ENCODE peak calls at places on chromosomes 1 and 21, in five cellular contexts. One of them, this sample, is unnamed.

GRCh38 chr1:100538935-100539835 is 1.2 kb downstream of the GPR88 start:
- DNase-seq in SK-N-SH: peak; percentile 77
- DNase-seq in K562: no peak
- DNase-seq in HepG2: no peak
- DNase-seq in GM12878: no peak
- DNase-seq in this sample: no peak

GRCh38 chr1:226723640-226724532 is 15.2 kb downstream of the ITPKB start:
- DNase-seq in K562: peak; percentile 50
- DNase-seq in GM12878: no peak
- DNase-seq in HepG2: no peak
- DNase-seq in SK-N-SH: no peak
- DNase-seq in this sample: no peak

GRCh38 chr1:97270508-97271307 is 549.1 kb downstream of the PTBP2 start:
- DNase-seq in HepG2: no peak
- DNase-seq in SK-N-SH: peak; percentile 7
- DNase-seq in K562: no peak
- DNase-seq in GM12878: no peak
- DNase-seq in this sample: no peak

GRCh38 chr1:110674337-110675059 is at the start of gene KCNA3:
- DNase-seq in SK-N-SH: peak; percentile 89
- DNase-seq in K562: no peak
- DNase-seq in GM12878: no peak
- DNase-seq in HepG2: no peak
- DNase-seq in this sample: peak; percentile 85

GRCh38 chr1:174982971-174983689 is 16.6 kb upstream of the CACYBP start:
- DNase-seq in SK-N-SH: peak; percentile 28
- DNase-seq in GM12878: no peak
- DNase-seq in K562: peak; percentile 50
- DNase-seq in HepG2: peak; percentile 34
- DNase-seq in this sample: no peak

GRCh38 chr1:34970829-34971228 is 14.3 kb downstream of the TMEM35B start:
- DNase-seq in SK-N-SH: no peak
- DNase-seq in HepG2: peak; percentile 66
- DNase-seq in GM12878: no peak
- DNase-seq in K562: no peak
- DNase-seq in this sample: no peak

GRCh38 chr1:100736766-100737165 is 17.2 kb downstream of the VCAM1 start:
- DNase-seq in HepG2: no peak
- DNase-seq in GM12878: no peak
- DNase-seq in SK-N-SH: no peak
- DNase-seq in K562: no peak
- DNase-seq in this sample: no peak

GRCh38 chr1:94068831-94069648 is 51.9 kb downstream of the ABCA4 start:
- DNase-seq in GM12878: no peak
- DNase-seq in K562: no peak
- DNase-seq in HepG2: peak; percentile 87
- DNase-seq in SK-N-SH: no peak
- DNase-seq in this sample: no peak

GRCh38 chr1:85200367-85200869 is 398 bp downstream of the SYDE2 start:
- DNase-seq in GM12878: no peak
- DNase-seq in SK-N-SH: no peak
- DNase-seq in K562: no peak
- DNase-seq in HepG2: peak; percentile 15
- DNase-seq in this sample: no peak

GRCh38 chr21:44477131-44477530 is 21.8 kb downstream of the LRRC3 start:
- DNase-seq in SK-N-SH: no peak
- DNase-seq in K562: no peak
- DNase-seq in GM12878: no peak
- DNase-seq in HepG2: no peak
- DNase-seq in this sample: no peak

GRCh38 chr1:241401156-241401555 is 44.2 kb upstream of the RGS7 start:
- DNase-seq in SK-N-SH: no peak
- DNase-seq in K562: no peak
- DNase-seq in GM12878: no peak
- DNase-seq in HepG2: no peak
- DNase-seq in this sample: no peak

GRCh38 chr1:199608414-199608813 is 419.1 kb upstream of the NR5A2 start:
- DNase-seq in SK-N-SH: no peak
- DNase-seq in GM12878: no peak
- DNase-seq in HepG2: no peak
- DNase-seq in K562: no peak
- DNase-seq in this sample: no peak

GRCh38 chr1:42937836-42938595 is 20.7 kb downstream of the SLC2A1 start:
- DNase-seq in K562: no peak
- DNase-seq in HepG2: no peak
- DNase-seq in GM12878: no peak
- DNase-seq in SK-N-SH: no peak
- DNase-seq in this sample: no peak

GRCh38 chr1:208527197-208527596 is 283.0 kb upstream of the PLXNA2 start:
- DNase-seq in HepG2: no peak
- DNase-seq in GM12878: no peak
- DNase-seq in SK-N-SH: no peak
- DNase-seq in K562: no peak
- DNase-seq in this sample: no peak

GRCh38 chr1:223842784-223843183 is 3.0 kb downstream of the TP53BP2 start:
- DNase-seq in HepG2: no peak
- DNase-seq in SK-N-SH: no peak
- DNase-seq in K562: no peak
- DNase-seq in GM12878: no peak
- DNase-seq in this sample: no peak

GRCh38 chr21:44612669-44613229 is 870 bp downstream of the KRTAP10-8 start:
- DNase-seq in SK-N-SH: no peak
- DNase-seq in GM12878: no peak
- DNase-seq in K562: no peak
- DNase-seq in HepG2: no peak
- DNase-seq in this sample: peak; percentile 38

GRCh38 chr1:211518330-211519289 is 26.6 kb upstream of the RD3 start:
- DNase-seq in SK-N-SH: no peak
- DNase-seq in K562: no peak
- DNase-seq in GM12878: peak; percentile 75
- DNase-seq in HepG2: no peak
- DNase-seq in this sample: no peak

GRCh38 chr1:193656841-193657240 is 470.4 kb upstream of the B3GALT2 start:
- DNase-seq in SK-N-SH: no peak
- DNase-seq in HepG2: no peak
- DNase-seq in GM12878: no peak
- DNase-seq in K562: no peak
- DNase-seq in this sample: no peak

GRCh38 chr1:85952460-85952859 is 204.1 kb downstream of the COL24A1 start:
- DNase-seq in GM12878: no peak
- DNase-seq in K562: no peak
- DNase-seq in HepG2: no peak
- DNase-seq in SK-N-SH: peak; percentile 64
- DNase-seq in this sample: no peak

GRCh38 chr1:246080031-246080430 is 427.0 kb downstream of the SMYD3 start:
- DNase-seq in HepG2: no peak
- DNase-seq in SK-N-SH: no peak
- DNase-seq in K562: no peak
- DNase-seq in GM12878: no peak
- DNase-seq in this sample: no peak

GRCh38 chr1:15325375-15326085 is 78.5 kb downstream of the FHAD1 start:
- DNase-seq in GM12878: no peak
- DNase-seq in K562: no peak
- DNase-seq in HepG2: no peak
- DNase-seq in SK-N-SH: no peak
- DNase-seq in this sample: no peak

GRCh38 chr21:17270234-17270633 is 242.6 kb upstream of the CXADR start:
- DNase-seq in GM12878: no peak
- DNase-seq in K562: no peak
- DNase-seq in HepG2: peak; percentile 34
- DNase-seq in SK-N-SH: peak; percentile 48
- DNase-seq in this sample: no peak

GRCh38 chr1:211484738-211485479 is 7.1 kb downstream of the RD3 start:
- DNase-seq in HepG2: no peak
- DNase-seq in K562: no peak
- DNase-seq in GM12878: no peak
- DNase-seq in SK-N-SH: no peak
- DNase-seq in this sample: no peak

GRCh38 chr1:207711285-207711684 is 40.6 kb upstream of the CD46 start:
- DNase-seq in SK-N-SH: no peak
- DNase-seq in HepG2: peak; percentile 20
- DNase-seq in K562: no peak
- DNase-seq in GM12878: no peak
- DNase-seq in this sample: peak; percentile 9

GRCh38 chr1:188652678-188653077 is 1823.9 kb downstream of the PLA2G4A start:
- DNase-seq in SK-N-SH: peak; percentile 31
- DNase-seq in HepG2: no peak
- DNase-seq in K562: no peak
- DNase-seq in GM12878: no peak
- DNase-seq in this sample: no peak

GRCh38 chr1:20409017-20409416 is 77.0 kb downstream of the CAMK2N1 start:
- DNase-seq in GM12878: no peak
- DNase-seq in K562: no peak
- DNase-seq in SK-N-SH: no peak
- DNase-seq in HepG2: no peak
- DNase-seq in this sample: no peak

GRCh38 chr1:35674111-35674510 is 32.8 kb upstream of the PSMB2 start:
- DNase-seq in SK-N-SH: no peak
- DNase-seq in GM12878: no peak
- DNase-seq in K562: peak; percentile 71
- DNase-seq in HepG2: no peak
- DNase-seq in this sample: no peak

GRCh38 chr1:167135281-167135840 is 41.5 kb downstream of the STYXL2 start:
- DNase-seq in GM12878: no peak
- DNase-seq in HepG2: no peak
- DNase-seq in SK-N-SH: no peak
- DNase-seq in K562: no peak
- DNase-seq in this sample: no peak
- TF ChIP-seq TAF1 in GM12878: no peak
- TF ChIP-seq TAF1 in HepG2: no peak
- TF ChIP-seq TAF1 in SK-N-SH: no peak
- TF ChIP-seq TAF1 in K562: no peak
- TF ChIP-seq TAF1 in this sample: no peak

GRCh38 chr1:44549491-44549890 is 124.8 kb downstream of the TMEM53 start:
- DNase-seq in SK-N-SH: no peak
- DNase-seq in HepG2: no peak
- DNase-seq in K562: no peak
- DNase-seq in GM12878: no peak
- DNase-seq in this sample: no peak

GRCh38 chr1:44557756-44558155 is 116.5 kb downstream of the TMEM53 start:
- DNase-seq in SK-N-SH: no peak
- DNase-seq in HepG2: no peak
- DNase-seq in K562: no peak
- DNase-seq in GM12878: no peak
- DNase-seq in this sample: no peak

GRCh38 chr1:44554706-44555105 is 119.6 kb downstream of the TMEM53 start:
- DNase-seq in K562: no peak
- DNase-seq in HepG2: no peak
- DNase-seq in GM12878: no peak
- DNase-seq in SK-N-SH: no peak
- DNase-seq in this sample: no peak

GRCh38 chr1:44553771-44554170 is 120.5 kb downstream of the TMEM53 start:
- DNase-seq in GM12878: no peak
- DNase-seq in K562: no peak
- DNase-seq in SK-N-SH: no peak
- DNase-seq in HepG2: no peak
- DNase-seq in this sample: no peak

GRCh38 chr1:44553127-44553758 is 121.0 kb downstream of the TMEM53 start:
- DNase-seq in K562: no peak
- DNase-seq in GM12878: no peak
- DNase-seq in HepG2: no peak
- DNase-seq in SK-N-SH: no peak
- DNase-seq in this sample: no peak
- TF ChIP-seq SIN3A in K562: no peak
- TF ChIP-seq SIN3A in GM12878: no peak
- TF ChIP-seq SIN3A in HepG2: no peak
- TF ChIP-seq SIN3A in SK-N-SH: no peak
- TF ChIP-seq SIN3A in this sample: no peak

GRCh38 chr1:89844236-89844807 is 23.5 kb downstream of the LRRC8D start:
- DNase-seq in SK-N-SH: no peak
- DNase-seq in GM12878: no peak
- DNase-seq in K562: no peak
- DNase-seq in HepG2: no peak
- DNase-seq in this sample: no peak
- TF ChIP-seq TAF1 in SK-N-SH: no peak
- TF ChIP-seq TAF1 in GM12878: no peak
- TF ChIP-seq TAF1 in K562: no peak
- TF ChIP-seq TAF1 in HepG2: no peak
- TF ChIP-seq TAF1 in this sample: no peak

GRCh38 chr1:245041058-245041698 is 113.6 kb upstream of the KIF26B start:
- DNase-seq in K562: no peak
- DNase-seq in HepG2: no peak
- DNase-seq in GM12878: no peak
- DNase-seq in SK-N-SH: peak; percentile 23
- DNase-seq in this sample: peak; percentile 39

GRCh38 chr1:245046764-245047163 is 108.0 kb upstream of the KIF26B start:
- DNase-seq in SK-N-SH: no peak
- DNase-seq in HepG2: no peak
- DNase-seq in K562: no peak
- DNase-seq in GM12878: no peak
- DNase-seq in this sample: no peak

GRCh38 chr1:245045087-245045881 is 109.5 kb upstream of the KIF26B start:
- DNase-seq in K562: no peak
- DNase-seq in GM12878: no peak
- DNase-seq in HepG2: peak; percentile 98
- DNase-seq in SK-N-SH: no peak
- DNase-seq in this sample: no peak

GRCh38 chr1:245043617-245043952 is 111.2 kb upstream of the KIF26B start:
- DNase-seq in K562: no peak
- DNase-seq in GM12878: no peak
- DNase-seq in HepG2: no peak
- DNase-seq in SK-N-SH: no peak
- DNase-seq in this sample: no peak

GRCh38 chr1:245046310-245046709 is 108.5 kb upstream of the KIF26B start:
- DNase-seq in K562: no peak
- DNase-seq in SK-N-SH: no peak
- DNase-seq in HepG2: no peak
- DNase-seq in GM12878: no peak
- DNase-seq in this sample: no peak
- TF ChIP-seq SIN3A in K562: no peak
- TF ChIP-seq SIN3A in SK-N-SH: no peak
- TF ChIP-seq SIN3A in HepG2: no peak
- TF ChIP-seq SIN3A in GM12878: no peak
- TF ChIP-seq SIN3A in this sample: no peak

DNA sequence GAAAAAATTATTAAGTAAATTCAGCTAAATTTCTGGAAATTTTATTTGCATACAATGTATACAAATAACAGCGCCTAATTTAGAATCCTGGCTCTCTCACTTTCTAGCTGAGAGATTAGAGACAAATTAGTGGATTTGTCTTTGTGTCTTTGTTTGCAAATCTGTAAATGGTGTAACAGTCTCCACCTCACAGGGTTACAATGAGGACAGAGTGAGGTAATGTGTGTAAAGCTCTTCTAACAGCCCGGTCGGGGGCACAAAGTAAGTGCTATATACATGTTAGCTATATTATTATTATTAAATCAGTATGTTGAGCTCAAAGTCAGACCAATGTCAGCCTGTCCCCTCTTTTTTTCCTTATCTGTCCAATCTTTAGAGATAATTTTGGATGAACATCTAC is 5.0 kb upstream of the ADAMTSL4 start:
- DNase-seq in SK-N-SH: peak; percentile 1
- DNase-seq in K562: no peak
- DNase-seq in GM12878: no peak
- DNase-seq in HepG2: no peak
- DNase-seq in this sample: no peak
- TF ChIP-seq TAF1 in SK-N-SH: no peak
- TF ChIP-seq TAF1 in K562: no peak
- TF ChIP-seq TAF1 in GM12878: no peak
- TF ChIP-seq TAF1 in HepG2: no peak
- TF ChIP-seq TAF1 in this sample: no peak